ENCODE peak calls at places on chromosomes 16 and 17, in nine cellular contexts. P is caudate nucleus; Y is AG04449; Q is activated naive CD4-positive, alpha-beta T cell; B is NCI-H1417; Z is occipital lobe; S is HCEC 1CT; V is BJ; E is erythroblast. J is an unnamed sample.

GRCh38 chr17:61248399-61248798 is 151.2 kb upstream of the TBX2 start:
- DNase-seq in P (no peak), Y (no peak), Q (no peak), B (no peak), Z (no peak), S (peak), V (no peak), E (no peak), J (no peak)

GRCh38 chr17:83203073-83203471 is 123.7 kb downstream of the METRNL start:
- DNase-seq in P (no peak), Y (peak), Q (no peak), B (no peak), Z (no peak), S (peak), V (peak), E (no peak), J (no peak)

GRCh38 chr16:27980919-27981670 is 82.4 kb downstream of the GSG1L start:
- DNase-seq in P (no peak), Y (no peak), Q (no peak), B (no peak), Z (no peak), S (no peak), V (no peak), E (no peak), J (no peak)

GRCh38 chr17:38341035-38341721 is 2.6 kb downstream of the GPR179 start:
- DNase-seq in P (peak), Y (no peak), Q (no peak), B (peak), Z (peak), S (no peak), V (no peak), E (peak), J (no peak)

GRCh38 chr17:74296548-74296936 is 22.5 kb downstream of the DNAI2 start:
- DNase-seq in P (peak), Y (no peak), Q (no peak), B (peak), Z (peak), S (no peak), V (no peak), E (peak), J (no peak)

GRCh38 chr17:61464121-61464905 is 12.1 kb downstream of the TBX4 start:
- DNase-seq in P (no peak), Y (no peak), Q (no peak), B (no peak), Z (no peak), S (no peak), V (no peak), E (no peak), J (no peak)

GRCh38 chr16:4859190-4859899 is 12.1 kb downstream of the UBN1 start:
- DNase-seq in P (no peak), Y (no peak), Q (no peak), B (no peak), Z (no peak), S (no peak), V (no peak), E (no peak), J (no peak)

GRCh38 chr16:27461483-27462171 is 59.7 kb downstream of the IL21R start:
- DNase-seq in P (no peak), Y (no peak), Q (no peak), B (no peak), Z (no peak), S (no peak), V (no peak), E (no peak), J (no peak)

GRCh38 chr17:3826191-3826590 is 19.9 kb downstream of the NCBP3 start:
- DNase-seq in P (no peak), Y (no peak), Q (no peak), B (no peak), Z (no peak), S (no peak), V (no peak), E (no peak), J (no peak)

GRCh38 chr16:88700636-88701482 is 5.3 kb downstream of the RNF166 start:
- DNase-seq in P (peak), Y (peak), Q (peak), B (no peak), Z (no peak), S (peak), V (no peak), E (peak), J (peak)

GRCh38 chr17:70407501-70407900 is 238.2 kb downstream of the KCNJ2 start:
- DNase-seq in P (no peak), Y (no peak), Q (no peak), B (no peak), Z (no peak), S (peak), V (no peak), E (no peak), J (no peak)

GRCh38 chr17:39591958-39592954 is 15.5 kb downstream of the NEUROD2 start:
- DNase-seq in P (no peak), Y (no peak), Q (no peak), B (no peak), Z (peak), S (peak), V (no peak), E (peak), J (peak)

GRCh38 chr16:87728026-87728425 is 37.8 kb downstream of the KLHDC4 start:
- DNase-seq in P (no peak), Y (no peak), Q (no peak), B (no peak), Z (no peak), S (no peak), V (no peak), E (no peak), J (no peak)

GRCh38 chr16:73173396-73173795 is 125.5 kb upstream of the ZFHX3 start:
- DNase-seq in P (no peak), Y (no peak), Q (no peak), B (no peak), Z (no peak), S (no peak), V (no peak), E (no peak), J (no peak)

GRCh38 chr16:83137894-83138293 is 511.1 kb downstream of the CDH13 start:
- DNase-seq in P (no peak), Y (no peak), Q (no peak), B (no peak), Z (no peak), S (no peak), V (no peak), E (no peak), J (no peak)

GRCh38 chr17:12254460-12254859 is 233.8 kb downstream of the MAP2K4 start:
- DNase-seq in P (no peak), Y (no peak), Q (no peak), B (no peak), Z (no peak), S (no peak), V (no peak), E (no peak), J (no peak)

GRCh38 chr17:8290043-8290442 is 1.6 kb downstream of the RANGRF start:
- DNase-seq in P (no peak), Y (no peak), Q (no peak), B (no peak), Z (no peak), S (no peak), V (no peak), E (no peak), J (no peak)

GRCh38 chr17:40472733-40473452 is 28.5 kb downstream of the TNS4 start:
- DNase-seq in P (no peak), Y (no peak), Q (no peak), B (no peak), Z (no peak), S (no peak), V (no peak), E (peak), J (no peak)

GRCh38 chr17:75262112-75262606 is 480 bp downstream of the MRPS7 start:
- DNase-seq in P (no peak), Y (no peak), Q (no peak), B (no peak), Z (no peak), S (no peak), V (no peak), E (no peak), J (no peak)

GRCh38 chr17:41324180-41325075 is 8.9 kb upstream of the KRTAP17-1 start:
- DNase-seq in P (no peak), Y (no peak), Q (no peak), B (no peak), Z (no peak), S (peak), V (no peak), E (no peak), J (no peak)

GRCh38 chr17:29596811-29597210 is 3.9 kb downstream of the ANKRD13B start:
- DNase-seq in P (no peak), Y (no peak), Q (no peak), B (no peak), Z (no peak), S (no peak), V (no peak), E (no peak), J (no peak)

J was measured in effector CD4-positive, alpha-beta T cell.